ENCODE peak calls at places on chromosome 2, in six cellular contexts. One of them, this sample, is unnamed.
A peak's percentile ranks its signal among the peaks of the same experiment; 100 is the strongest.

GRCh38 chr2:127713562-127713961 is 12.3 kb downstream of the SFT2D3 start:
- DNase-seq in stimulated activated naive CD8-positive, alpha-beta T cell treated with anti-CD3 and anti-CD28 coated beads, Interleukin-15, amount 100 ng/mL, for 72 hours: no peak
- DNase-seq in left colon: no peak
- DNase-seq in KBM-7: no peak
- DNase-seq in NCI-H748 treated with DMSO at 0.1 percent for 48 hours: no peak
- DNase-seq in Peyer's patch: no peak
- DNase-seq in this sample: no peak

GRCh38 chr2:222433381-222434173 is 9.2 kb downstream of the SGPP2 start:
- DNase-seq in KBM-7: no peak
- DNase-seq in stimulated activated naive CD8-positive, alpha-beta T cell treated with anti-CD3 and anti-CD28 coated beads, Interleukin-15, amount 100 ng/mL, for 72 hours: no peak
- DNase-seq in NCI-H748 treated with DMSO at 0.1 percent for 48 hours: peak; percentile 44
- DNase-seq in Peyer's patch: no peak
- DNase-seq in left colon: no peak
- DNase-seq in this sample: no peak

GRCh38 chr2:83826601-83827000 is 632.5 kb downstream of the SUCLG1 start:
- DNase-seq in stimulated activated naive CD8-positive, alpha-beta T cell treated with anti-CD3 and anti-CD28 coated beads, Interleukin-15, amount 100 ng/mL, for 72 hours: no peak
- DNase-seq in left colon: no peak
- DNase-seq in NCI-H748 treated with DMSO at 0.1 percent for 48 hours: no peak
- DNase-seq in KBM-7: no peak
- DNase-seq in Peyer's patch: no peak
- DNase-seq in this sample: no peak

GRCh38 chr2:6325616-6326015 is 540.1 kb downstream of the CMPK2 start:
- DNase-seq in KBM-7: no peak
- DNase-seq in left colon: no peak
- DNase-seq in stimulated activated naive CD8-positive, alpha-beta T cell treated with anti-CD3 and anti-CD28 coated beads, Interleukin-15, amount 100 ng/mL, for 72 hours: no peak
- DNase-seq in Peyer's patch: no peak
- DNase-seq in NCI-H748 treated with DMSO at 0.1 percent for 48 hours: no peak
- DNase-seq in this sample: no peak

GRCh38 chr2:30217644-30218361 is 13.5 kb upstream of the LBH start:
- DNase-seq in left colon: peak; percentile 75
- DNase-seq in KBM-7: no peak
- DNase-seq in Peyer's patch: peak; percentile 79
- DNase-seq in stimulated activated naive CD8-positive, alpha-beta T cell treated with anti-CD3 and anti-CD28 coated beads, Interleukin-15, amount 100 ng/mL, for 72 hours: no peak
- DNase-seq in NCI-H748 treated with DMSO at 0.1 percent for 48 hours: peak; percentile 76
- DNase-seq in this sample: no peak

GRCh38 chr2:236803621-236804020 is 234.0 kb downstream of the ACKR3 start:
- DNase-seq in NCI-H748 treated with DMSO at 0.1 percent for 48 hours: no peak
- DNase-seq in KBM-7: no peak
- DNase-seq in left colon: no peak
- DNase-seq in Peyer's patch: no peak
- DNase-seq in stimulated activated naive CD8-positive, alpha-beta T cell treated with anti-CD3 and anti-CD28 coated beads, Interleukin-15, amount 100 ng/mL, for 72 hours: no peak
- DNase-seq in this sample: no peak

GRCh38 chr2:68934021-68934420 is 18.7 kb downstream of the GKN2 start:
- DNase-seq in stimulated activated naive CD8-positive, alpha-beta T cell treated with anti-CD3 and anti-CD28 coated beads, Interleukin-15, amount 100 ng/mL, for 72 hours: no peak
- DNase-seq in Peyer's patch: no peak
- DNase-seq in NCI-H748 treated with DMSO at 0.1 percent for 48 hours: no peak
- DNase-seq in KBM-7: no peak
- DNase-seq in left colon: no peak
- DNase-seq in this sample: no peak

GRCh38 chr2:71700880-71701397 is 247.6 kb downstream of the DYSF start:
- DNase-seq in stimulated activated naive CD8-positive, alpha-beta T cell treated with anti-CD3 and anti-CD28 coated beads, Interleukin-15, amount 100 ng/mL, for 72 hours: no peak
- DNase-seq in NCI-H748 treated with DMSO at 0.1 percent for 48 hours: no peak
- DNase-seq in left colon: peak; percentile 11
- DNase-seq in KBM-7: no peak
- DNase-seq in Peyer's patch: peak; percentile 44
- DNase-seq in this sample: no peak

GRCh38 chr2:186624276-186624675 is 34.4 kb downstream of the ITGAV start:
- DNase-seq in left colon: no peak
- DNase-seq in stimulated activated naive CD8-positive, alpha-beta T cell treated with anti-CD3 and anti-CD28 coated beads, Interleukin-15, amount 100 ng/mL, for 72 hours: no peak
- DNase-seq in NCI-H748 treated with DMSO at 0.1 percent for 48 hours: no peak
- DNase-seq in KBM-7: no peak
- DNase-seq in Peyer's patch: no peak
- DNase-seq in this sample: no peak

GRCh38 chr2:222604749-222605515 is 51.0 kb downstream of the FARSB start:
- DNase-seq in stimulated activated naive CD8-positive, alpha-beta T cell treated with anti-CD3 and anti-CD28 coated beads, Interleukin-15, amount 100 ng/mL, for 72 hours: no peak
- DNase-seq in NCI-H748 treated with DMSO at 0.1 percent for 48 hours: no peak
- DNase-seq in left colon: no peak
- DNase-seq in Peyer's patch: no peak
- DNase-seq in KBM-7: no peak
- DNase-seq in this sample: no peak

GRCh38 chr2:31319391-31320175 is 85.6 kb downstream of the EHD3 start:
- DNase-seq in left colon: no peak
- DNase-seq in Peyer's patch: peak; percentile 83
- DNase-seq in stimulated activated naive CD8-positive, alpha-beta T cell treated with anti-CD3 and anti-CD28 coated beads, Interleukin-15, amount 100 ng/mL, for 72 hours: peak; percentile 45
- DNase-seq in KBM-7: peak; percentile 84
- DNase-seq in NCI-H748 treated with DMSO at 0.1 percent for 48 hours: peak; percentile 0
- DNase-seq in this sample: no peak